ENCODE peak calls at places on chromosome 14, in ten cellular contexts. One of them, this sample, is unnamed.

GRCh38 chr14:56963381-56963780 is 153.1 kb upstream of the OTX2 start:
- DNase-seq in breast epithelium: no peak
- DNase-seq in substantia nigra: no peak
- DNase-seq in cardiac muscle cell: no peak
- DNase-seq in lung: no peak
- DNase-seq in MM.1S: no peak
- DNase-seq in esophagus squamous epithelium: no peak
- DNase-seq in RWPE1: no peak
- DNase-seq in upper lobe of right lung: no peak
- DNase-seq in SK-N-SH: no peak
- DNase-seq in this sample: no peak

GRCh38 chr14:96806836-96807235 is 9.7 kb downstream of the VRK1 start:
- DNase-seq in upper lobe of right lung: no peak
- DNase-seq in MM.1S: no peak
- DNase-seq in lung: no peak
- DNase-seq in SK-N-SH: no peak
- DNase-seq in substantia nigra: no peak
- DNase-seq in RWPE1: no peak
- DNase-seq in esophagus squamous epithelium: no peak
- DNase-seq in cardiac muscle cell: no peak
- DNase-seq in breast epithelium: no peak
- DNase-seq in this sample: no peak

GRCh38 chr14:103130965-103131364 is 7.7 kb downstream of the TNFAIP2 start:
- DNase-seq in SK-N-SH: peak; percentile 87
- DNase-seq in RWPE1: peak; percentile 78
- DNase-seq in breast epithelium: no peak
- DNase-seq in MM.1S: no peak
- DNase-seq in esophagus squamous epithelium: no peak
- DNase-seq in cardiac muscle cell: no peak
- DNase-seq in upper lobe of right lung: no peak
- DNase-seq in lung: no peak
- DNase-seq in substantia nigra: no peak
- DNase-seq in this sample: no peak

GRCh38 chr14:84036863-84037262 is 1493.1 kb upstream of the FLRT2 start:
- DNase-seq in cardiac muscle cell: no peak
- DNase-seq in lung: no peak
- DNase-seq in MM.1S: peak; percentile 65
- DNase-seq in RWPE1: no peak
- DNase-seq in upper lobe of right lung: no peak
- DNase-seq in SK-N-SH: no peak
- DNase-seq in esophagus squamous epithelium: no peak
- DNase-seq in substantia nigra: no peak
- DNase-seq in breast epithelium: no peak
- DNase-seq in this sample: no peak

GRCh38 chr14:70013269-70013873 is 134.2 kb downstream of the SMOC1 start:
- DNase-seq in breast epithelium: no peak
- DNase-seq in SK-N-SH: peak; percentile 52
- DNase-seq in cardiac muscle cell: peak; percentile 32
- DNase-seq in substantia nigra: peak; percentile 37
- DNase-seq in MM.1S: peak; percentile 36
- DNase-seq in esophagus squamous epithelium: no peak
- DNase-seq in lung: no peak
- DNase-seq in RWPE1: no peak
- DNase-seq in upper lobe of right lung: no peak
- DNase-seq in this sample: no peak

GRCh38 chr14:68790656-68791077 is 2.2 kb downstream of the ZFP36L1 start:
- DNase-seq in substantia nigra: no peak
- DNase-seq in RWPE1: no peak
- DNase-seq in MM.1S: no peak
- DNase-seq in lung: no peak
- DNase-seq in SK-N-SH: no peak
- DNase-seq in cardiac muscle cell: no peak
- DNase-seq in esophagus squamous epithelium: no peak
- DNase-seq in upper lobe of right lung: no peak
- DNase-seq in breast epithelium: no peak
- DNase-seq in this sample: no peak

GRCh38 chr14:68460541-68460940 is 332.3 kb downstream of the ZFP36L1 start:
- DNase-seq in cardiac muscle cell: no peak
- DNase-seq in esophagus squamous epithelium: no peak
- DNase-seq in SK-N-SH: no peak
- DNase-seq in substantia nigra: no peak
- DNase-seq in lung: no peak
- DNase-seq in upper lobe of right lung: no peak
- DNase-seq in RWPE1: no peak
- DNase-seq in breast epithelium: no peak
- DNase-seq in MM.1S: no peak
- DNase-seq in this sample: no peak

GRCh38 chr14:88825078-88825458 is 617 bp downstream of the TTC8 start:
- DNase-seq in upper lobe of right lung: no peak
- DNase-seq in lung: no peak
- DNase-seq in breast epithelium: no peak
- DNase-seq in substantia nigra: no peak
- DNase-seq in RWPE1: peak; percentile 12
- DNase-seq in SK-N-SH: no peak
- DNase-seq in esophagus squamous epithelium: no peak
- DNase-seq in cardiac muscle cell: no peak
- DNase-seq in MM.1S: no peak
- DNase-seq in this sample: no peak

DNA sequence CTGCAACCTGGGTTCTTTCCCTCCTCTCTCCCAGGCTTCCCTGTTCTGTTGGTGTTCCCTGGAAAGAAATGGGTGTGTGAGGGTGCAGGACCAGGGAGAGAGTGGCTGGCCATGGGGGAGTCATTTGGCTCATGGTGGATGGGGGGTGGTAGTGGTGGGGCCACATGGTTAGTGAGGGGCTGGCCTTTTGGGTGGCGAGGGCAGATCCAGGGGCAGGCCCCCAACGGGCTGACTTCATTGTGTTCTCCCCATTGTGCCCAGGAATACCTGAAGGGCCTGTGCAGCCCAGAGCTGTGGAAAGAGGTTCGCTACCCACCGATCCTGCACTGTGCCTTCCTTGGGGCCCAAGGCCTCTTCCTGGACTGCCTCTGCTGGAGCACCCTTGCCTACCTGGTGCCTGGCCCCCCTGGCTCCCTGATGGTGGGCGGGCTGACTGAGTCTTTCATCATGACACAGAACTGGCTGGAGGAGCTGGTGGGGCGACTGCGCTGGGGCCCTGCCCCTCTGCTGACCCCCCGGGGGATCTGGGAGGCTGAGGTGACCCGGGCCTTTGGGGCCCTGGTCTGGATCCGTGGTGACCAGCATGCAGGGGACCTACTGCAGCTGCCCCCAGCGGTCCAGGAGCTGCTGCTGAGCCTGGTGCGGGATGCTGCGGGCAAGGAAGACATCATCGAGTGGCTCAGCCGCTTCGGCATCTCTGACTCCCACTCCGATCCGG is 9.0 kb downstream of the NYNRIN start:
- DNase-seq in SK-N-SH: no peak
- DNase-seq in upper lobe of right lung: no peak
- DNase-seq in lung: no peak
- DNase-seq in breast epithelium: no peak
- DNase-seq in esophagus squamous epithelium: no peak
- DNase-seq in MM.1S: no peak
- DNase-seq in RWPE1: no peak
- DNase-seq in substantia nigra: no peak
- DNase-seq in cardiac muscle cell: no peak
- DNase-seq in this sample: no peak
- H3K27ac ChIP-seq in SK-N-SH: no peak overlapping the region
- H3K27ac ChIP-seq in upper lobe of right lung: no peak overlapping the region
- H3K27ac ChIP-seq in lung: no peak overlapping the region
- H3K27ac ChIP-seq in breast epithelium: no peak overlapping the region
- H3K27ac ChIP-seq in esophagus squamous epithelium: no peak overlapping the region
- H3K27ac ChIP-seq in MM.1S: no peak overlapping the region
- H3K27ac ChIP-seq in RWPE1: no peak overlapping the region
- H3K27ac ChIP-seq in substantia nigra: no peak overlapping the region
- H3K27ac ChIP-seq in cardiac muscle cell: no peak overlapping the region
- H3K27ac ChIP-seq in this sample: no peak overlapping the region

GRCh38 chr14:22977434-22977683 is 5.0 kb downstream of the AJUBA start:
- DNase-seq in SK-N-SH: no peak
- DNase-seq in MM.1S: no peak
- DNase-seq in lung: no peak
- DNase-seq in upper lobe of right lung: no peak
- DNase-seq in cardiac muscle cell: no peak
- DNase-seq in RWPE1: no peak
- DNase-seq in esophagus squamous epithelium: no peak
- DNase-seq in breast epithelium: no peak
- DNase-seq in substantia nigra: no peak
- DNase-seq in this sample: no peak

GRCh38 chr14:22977684-22978486 is 4.5 kb downstream of the AJUBA start:
- DNase-seq in SK-N-SH: peak; percentile 47
- DNase-seq in esophagus squamous epithelium: no peak
- DNase-seq in breast epithelium: peak; percentile 63
- DNase-seq in lung: peak; percentile 84
- DNase-seq in upper lobe of right lung: peak; percentile 84
- DNase-seq in MM.1S: no peak
- DNase-seq in substantia nigra: no peak
- DNase-seq in cardiac muscle cell: peak; percentile 87
- DNase-seq in RWPE1: peak; percentile 89
- DNase-seq in this sample: no peak

GRCh38 chr14:22978487-22978837 is 3.9 kb downstream of the AJUBA start:
- DNase-seq in esophagus squamous epithelium: no peak
- DNase-seq in substantia nigra: no peak
- DNase-seq in MM.1S: no peak
- DNase-seq in lung: no peak
- DNase-seq in SK-N-SH: no peak
- DNase-seq in breast epithelium: no peak
- DNase-seq in upper lobe of right lung: no peak
- DNase-seq in RWPE1: no peak
- DNase-seq in cardiac muscle cell: no peak
- DNase-seq in this sample: no peak

GRCh38 chr14:22974530-22975313 is 7.6 kb downstream of the AJUBA start:
- DNase-seq in lung: no peak
- DNase-seq in SK-N-SH: no peak
- DNase-seq in cardiac muscle cell: no peak
- DNase-seq in esophagus squamous epithelium: no peak
- DNase-seq in upper lobe of right lung: no peak
- DNase-seq in substantia nigra: no peak
- DNase-seq in RWPE1: no peak
- DNase-seq in breast epithelium: no peak
- DNase-seq in MM.1S: no peak
- DNase-seq in this sample: no peak

DNA sequence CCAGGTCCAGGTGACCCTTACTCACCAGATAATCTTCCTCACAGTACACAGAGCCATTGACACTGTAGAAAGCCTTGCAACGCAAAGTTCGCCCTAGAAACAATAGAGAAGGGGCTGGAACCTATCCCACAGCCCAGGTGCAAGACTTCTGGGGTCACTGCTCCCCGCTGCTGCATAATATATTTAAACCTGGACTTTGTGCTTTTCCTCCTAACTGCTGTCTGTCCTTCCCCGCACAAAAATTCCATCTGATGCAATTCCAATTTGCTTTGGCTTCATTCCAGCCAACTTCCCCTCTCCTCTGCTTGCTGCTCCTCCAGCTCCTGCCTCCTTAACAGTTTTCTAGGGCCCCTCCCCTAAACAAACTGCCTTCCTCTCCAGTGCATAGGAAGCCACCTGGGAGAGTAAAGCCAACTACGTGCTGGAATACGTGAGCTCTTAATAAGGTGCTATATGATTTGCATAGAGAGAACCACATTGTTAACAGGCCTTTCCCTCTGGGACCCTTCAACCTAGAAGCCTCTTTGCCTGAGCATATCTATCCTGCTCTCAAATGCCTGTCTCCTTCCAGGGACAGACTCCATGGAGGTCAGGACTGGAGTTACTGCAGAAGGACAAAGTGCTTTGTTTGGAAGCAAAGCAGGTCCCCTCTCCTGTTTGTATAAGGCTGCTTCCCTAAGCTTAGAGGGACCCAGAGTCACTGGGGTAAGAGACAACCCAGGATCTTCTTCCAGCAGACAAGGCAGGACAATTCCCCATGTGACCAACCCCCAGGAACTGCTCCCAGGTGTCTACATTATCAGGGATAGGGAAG is 5.5 kb downstream of the AJUBA start:
- DNase-seq in cardiac muscle cell: peak; percentile 36
- DNase-seq in upper lobe of right lung: no peak
- DNase-seq in esophagus squamous epithelium: no peak
- DNase-seq in RWPE1: no peak
- DNase-seq in substantia nigra: no peak
- DNase-seq in lung: peak; percentile 60
- DNase-seq in MM.1S: no peak
- DNase-seq in SK-N-SH: no peak
- DNase-seq in breast epithelium: no peak
- DNase-seq in this sample: no peak
- H3K27ac ChIP-seq in cardiac muscle cell: peak overlapping the region; percentile 99
- H3K27ac ChIP-seq in upper lobe of right lung: peak overlapping the region; percentile 78
- H3K27ac ChIP-seq in esophagus squamous epithelium: peak overlapping the region; percentile 95
- H3K27ac ChIP-seq in RWPE1: peak overlapping the region; percentile 99
- H3K27ac ChIP-seq in substantia nigra: no peak overlapping the region
- H3K27ac ChIP-seq in lung: peak overlapping the region; percentile 52
- H3K27ac ChIP-seq in MM.1S: no peak overlapping the region
- H3K27ac ChIP-seq in SK-N-SH: peak overlapping the region; percentile 92
- H3K27ac ChIP-seq in breast epithelium: peak overlapping the region; percentile 88
- H3K27ac ChIP-seq in this sample: peak overlapping the region; percentile 48

DNA sequence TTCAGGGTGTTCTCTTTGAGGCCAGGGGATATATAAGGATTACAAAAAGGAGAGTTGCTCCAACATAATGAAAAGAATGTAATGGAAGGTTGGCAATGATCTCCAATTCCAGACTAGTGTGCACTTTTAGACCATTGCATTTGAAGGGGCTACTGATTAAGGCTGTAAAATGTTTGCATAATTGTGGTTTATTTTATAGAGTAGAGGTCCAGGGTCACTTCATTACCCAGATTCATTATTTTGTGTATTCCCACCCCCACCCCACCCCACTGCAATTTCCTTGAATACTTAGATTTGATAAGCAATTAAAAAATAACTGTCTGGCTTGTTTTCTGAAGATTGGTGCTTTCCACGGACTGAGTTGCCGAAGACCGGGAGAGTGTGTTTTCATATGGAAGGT is 94.8 kb downstream of the TMEM30B start:
- DNase-seq in upper lobe of right lung: no peak
- DNase-seq in substantia nigra: no peak
- DNase-seq in esophagus squamous epithelium: no peak
- DNase-seq in cardiac muscle cell: no peak
- DNase-seq in lung: no peak
- DNase-seq in breast epithelium: no peak
- DNase-seq in SK-N-SH: no peak
- DNase-seq in RWPE1: no peak
- DNase-seq in MM.1S: no peak
- DNase-seq in this sample: no peak
- H3K27ac ChIP-seq in upper lobe of right lung: no peak overlapping the region
- H3K27ac ChIP-seq in substantia nigra: no peak overlapping the region
- H3K27ac ChIP-seq in esophagus squamous epithelium: no peak overlapping the region
- H3K27ac ChIP-seq in cardiac muscle cell: no peak overlapping the region
- H3K27ac ChIP-seq in lung: no peak overlapping the region
- H3K27ac ChIP-seq in breast epithelium: no peak overlapping the region
- H3K27ac ChIP-seq in SK-N-SH: no peak overlapping the region
- H3K27ac ChIP-seq in RWPE1: no peak overlapping the region
- H3K27ac ChIP-seq in MM.1S: no peak overlapping the region
- H3K27ac ChIP-seq in this sample: no peak overlapping the region

DNA sequence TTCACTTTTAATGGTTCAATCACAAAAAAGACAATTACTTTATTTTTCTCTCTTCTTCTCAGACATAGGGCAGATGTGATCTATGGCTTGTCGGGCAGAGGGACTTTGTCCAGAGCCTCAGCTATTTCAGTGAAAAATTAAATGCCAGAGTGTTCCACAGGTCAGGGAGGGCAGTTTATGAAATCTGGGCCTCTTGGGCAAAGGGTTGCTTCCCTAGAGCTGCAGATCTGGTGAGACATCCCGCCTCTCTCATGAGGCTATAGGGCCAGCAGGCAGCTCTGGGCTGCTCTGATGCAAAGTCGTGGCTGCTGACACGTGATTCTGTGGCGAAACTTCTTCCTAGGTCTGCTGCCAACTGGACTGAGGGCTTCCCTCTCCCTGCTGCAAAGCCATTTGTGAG is 6.0 kb downstream of the CLMN start:
- DNase-seq in upper lobe of right lung: peak; percentile 83
- DNase-seq in lung: peak; percentile 73
- DNase-seq in cardiac muscle cell: no peak
- DNase-seq in breast epithelium: no peak
- DNase-seq in RWPE1: peak; percentile 78
- DNase-seq in SK-N-SH: no peak
- DNase-seq in MM.1S: no peak
- DNase-seq in esophagus squamous epithelium: peak; percentile 12
- DNase-seq in substantia nigra: peak; percentile 68
- DNase-seq in this sample: peak; percentile 21
- H3K27ac ChIP-seq in upper lobe of right lung: peak overlapping the region; percentile 31
- H3K27ac ChIP-seq in lung: no peak overlapping the region
- H3K27ac ChIP-seq in cardiac muscle cell: no peak overlapping the region
- H3K27ac ChIP-seq in breast epithelium: peak overlapping the region; percentile 92
- H3K27ac ChIP-seq in RWPE1: peak overlapping the region; percentile 77
- H3K27ac ChIP-seq in SK-N-SH: no peak overlapping the region
- H3K27ac ChIP-seq in MM.1S: no peak overlapping the region
- H3K27ac ChIP-seq in esophagus squamous epithelium: peak overlapping the region; percentile 49
- H3K27ac ChIP-seq in substantia nigra: peak overlapping the region; percentile 97
- H3K27ac ChIP-seq in this sample: no peak overlapping the region

This sample was measured in caudate nucleus.